ENCODE peak calls at places on chromosomes 5 and 9, in five cellular contexts. S is left ventricle myocardium superior; L is activated naive CD8-positive, alpha-beta T cell treated with anti-CD3 and anti-CD28 coated beads, Interleukin-2, amount 50 U/mL, for 24 hours; P is PC-3; J is body of pancreas. D is an unnamed sample.

GRCh38 chr9:132486706-132487350 is 76.8 kb downstream of the CFAP77 start:
- ATAC-seq in S (no peak), L (peak; percentile 92), P (no peak), J (no peak), D (peak; percentile 29)

GRCh38 chr5:40172721-40173120 is 507.0 kb upstream of the PTGER4 start:
- ATAC-seq in S (no peak), L (no peak), P (peak; percentile 86), J (no peak), D (no peak)

GRCh38 chr5:75472973-75473372 is 38.5 kb downstream of the CERT1 start:
- ATAC-seq in S (no peak), L (no peak), P (no peak), J (no peak), D (no peak)

GRCh38 chr5:87912419-87912818 is 356.2 kb downstream of the TMEM161B start:
- ATAC-seq in S (no peak), L (no peak), P (peak; percentile 89), J (no peak), D (no peak)

GRCh38 chr5:135547590-135548254 is 12.0 kb upstream of the NEUROG1 start:
- ATAC-seq in S (no peak), L (no peak), P (no peak), J (no peak), D (no peak)

GRCh38 chr5:62579761-62580160 is 1.1 kb downstream of the LRRC70 start:
- ATAC-seq in S (no peak), L (no peak), P (no peak), J (no peak), D (no peak)

GRCh38 chr9:21810881-21811280 is 8.4 kb downstream of the MTAP start:
- ATAC-seq in S (peak; percentile 83), L (no peak), P (no peak), J (no peak), D (no peak)

GRCh38 chr5:181205402-181205734 is 372 bp upstream of the TRIM7 start:
- ATAC-seq in S (peak; percentile 18), L (no peak), P (peak; percentile 2), J (no peak), D (peak; percentile 4)

GRCh38 chr9:132026932-132027585 is 52.6 kb downstream of the MED27 start:
- ATAC-seq in S (no peak), L (no peak), P (peak; percentile 79), J (no peak), D (peak; percentile 42)

GRCh38 chr5:6705088-6705487 is 8.1 kb upstream of the TENT4A start:
- ATAC-seq in S (peak; percentile 14), L (peak; percentile 69), P (no peak), J (no peak), D (no peak)

GRCh38 chr9:37430841-37431597 is 8.5 kb downstream of the GRHPR start:
- ATAC-seq in S (peak; percentile 13), L (no peak), P (peak; percentile 46), J (peak; percentile 60), D (no peak)

GRCh38 chr9:5562806-5563416 is 52.6 kb downstream of the PDCD1LG2 start:
- ATAC-seq in S (no peak), L (peak; percentile 56), P (no peak), J (no peak), D (no peak)

GRCh38 chr9:133058550-133059320 is 3.0 kb upstream of the CEL start:
- ATAC-seq in S (no peak), L (no peak), P (no peak), J (no peak), D (no peak)

GRCh38 chr5:41071975-41072374 is 833 bp upstream of the MROH2B start:
- ATAC-seq in S (no peak), L (no peak), P (peak; percentile 100), J (no peak), D (no peak)

GRCh38 chr5:177256296-177256695 is 47.2 kb downstream of the RAB24 start:
- ATAC-seq in S (no peak), L (no peak), P (peak; percentile 76), J (no peak), D (no peak)

GRCh38 chr5:156963125-156963524 is at the start of gene TIMD4:
- ATAC-seq in S (peak; percentile 51), L (no peak), P (no peak), J (no peak), D (no peak)

GRCh38 chr5:174003795-174004194 is 14.8 kb downstream of the C5orf47 start:
- ATAC-seq in S (no peak), L (peak; percentile 79), P (no peak), J (no peak), D (no peak)

GRCh38 chr5:135376961-135377621 is 21.9 kb downstream of the MACROH2A1 start:
- ATAC-seq in S (no peak), L (peak; percentile 71), P (no peak), J (no peak), D (peak; percentile 65)

GRCh38 chr5:80147119-80147815 is 108.6 kb downstream of the SERINC5 start:
- ATAC-seq in S (peak; percentile 76), L (no peak), P (no peak), J (no peak), D (no peak)

GRCh38 chr5:68711311-68712200 is 382.3 kb upstream of the SLC30A5 start:
- ATAC-seq in S (peak; percentile 20), L (peak; percentile 82), P (no peak), J (no peak), D (no peak)

GRCh38 chr5:150106669-150107068 is 20.3 kb upstream of the CSF1R start:
- ATAC-seq in S (no peak), L (no peak), P (no peak), J (no peak), D (no peak)

GRCh38 chr5:114450516-114450909 is 88.6 kb downstream of the KCNN2 start:
- ATAC-seq in S (peak; percentile 57), L (no peak), P (peak; percentile 51), J (no peak), D (no peak)

GRCh38 chr5:59351076-59351794 is 542.3 kb downstream of the PDE4D start:
- ATAC-seq in S (peak; percentile 93), L (no peak), P (no peak), J (peak; percentile 35), D (no peak)

GRCh38 chr9:93048706-93049448 is 9.6 kb upstream of the SUSD3 start:
- ATAC-seq in S (no peak), L (peak; percentile 23), P (no peak), J (peak; percentile 30), D (no peak)

GRCh38 chr5:2586016-2586715 is 165.3 kb downstream of the IRX2 start:
- ATAC-seq in S (no peak), L (no peak), P (no peak), J (no peak), D (no peak)

GRCh38 chr5:150410524-150411244 is 2.0 kb downstream of the CD74 start:
- ATAC-seq in S (peak; percentile 81), L (peak; percentile 2), P (peak; percentile 67), J (peak; percentile 74), D (peak; percentile 62)